ENCODE peak calls at places on chromosome 22, in ten cellular contexts. T is keratinocyte, B is AG09319, L is RWPE1, A is astrocyte of the cerebellum, S is progenitor cell of endocrine pancreas, O is choroid plexus epithelial cell, I is MCF 10A, W is HCT116, Z is neural progenitor cell. Y is an unnamed sample.

GRCh38 chr22:28349114-28349513 is 330.5 kb downstream of the TTC28 start:
- DNase-seq in B (no peak), W (no peak), L (no peak), I (no peak), S (no peak), O (no peak), Z (no peak), A (no peak), T (no peak), Y (no peak)

GRCh38 chr22:30919973-30920372 is 48.6 kb downstream of the MORC2 start:
- DNase-seq in O (no peak), Z (no peak), B (no peak), W (no peak), L (no peak), I (no peak), S (no peak), T (no peak), A (no peak), Y (no peak)

GRCh38 chr22:27242111-27242436 is 559.5 kb downstream of the MN1 start:
- DNase-seq in B (no peak), A (no peak), W (no peak), I (no peak), O (no peak), L (no peak), T (no peak), S (no peak), Z (no peak), Y (no peak)

GRCh38 chr22:49992921-49993648 is 19.5 kb downstream of the IL17REL start:
- DNase-seq in I (peak), L (no peak), W (no peak), O (peak), S (peak), T (no peak), B (no peak), Z (peak), A (no peak), Y (no peak)

GRCh38 chr22:47192651-47193437 is 430.4 kb downstream of the TBC1D22A start:
- DNase-seq in L (peak), O (no peak), S (no peak), T (no peak), A (no peak), B (no peak), W (peak), I (peak), Z (no peak), Y (no peak)

GRCh38 chr22:49064836-49065235 is 762.8 kb downstream of the BRD1 start:
- DNase-seq in W (no peak), B (no peak), L (no peak), O (no peak), Z (no peak), T (no peak), I (no peak), S (no peak), A (no peak), Y (no peak)

GRCh38 chr22:28817919-28818859 is 17.8 kb upstream of the XBP1 start:
- DNase-seq in S (no peak), L (no peak), A (no peak), Z (no peak), O (no peak), W (no peak), B (no peak), I (no peak), T (no peak), Y (no peak)

GRCh38 chr22:45997077-45997774 is 20.3 kb upstream of the WNT7B start:
- DNase-seq in T (no peak), W (no peak), L (peak), O (peak), I (peak), S (no peak), B (peak), A (peak), Z (peak), Y (no peak)

GRCh38 chr22:17773606-17774205 is 563 bp downstream of the BID start:
- DNase-seq in Z (peak), T (no peak), B (no peak), L (peak), I (peak), O (peak), A (no peak), S (peak), W (no peak), Y (no peak)

GRCh38 chr22:35611891-35612576 is 5.1 kb downstream of the MB start:
- DNase-seq in A (no peak), L (no peak), O (no peak), Z (no peak), S (no peak), W (no peak), T (no peak), B (no peak), I (no peak), Y (no peak)

GRCh38 chr22:48431536-48432315 is 1395.9 kb downstream of the BRD1 start:
- DNase-seq in L (no peak), Z (no peak), I (no peak), T (no peak), S (no peak), O (no peak), B (no peak), W (no peak), A (no peak), Y (no peak)

GRCh38 chr22:50665738-50666137 is 6.9 kb upstream of the SHANK3 start:
- DNase-seq in B (no peak), W (no peak), A (no peak), I (no peak), Z (no peak), S (no peak), O (no peak), T (no peak), L (no peak), Y (no peak)

GRCh38 chr22:49091917-49092545 is 735.6 kb downstream of the BRD1 start:
- DNase-seq in I (no peak), T (no peak), L (no peak), Z (no peak), B (no peak), O (no peak), A (no peak), W (no peak), S (no peak), Y (no peak)

GRCh38 chr22:32717337-32718240 is 83.9 kb upstream of the TIMP3 start:
- DNase-seq in A (no peak), S (no peak), L (peak), O (no peak), W (no peak), Z (no peak), T (peak), I (no peak), B (no peak), Y (no peak)

GRCh38 chr22:50486561-50487289 is at the start of gene MIOX:
- DNase-seq in T (no peak), W (no peak), Z (no peak), I (no peak), S (no peak), A (no peak), L (no peak), O (peak), B (no peak), Y (no peak)

GRCh38 chr22:36465232-36466021 is 16.0 kb downstream of the TXN2 start:
- DNase-seq in O (peak), I (peak), B (no peak), S (no peak), Z (no peak), A (peak), T (no peak), W (peak), L (peak), Y (no peak)

GRCh38 chr22:44979154-44979553 is 30.7 kb downstream of the PHF21B start:
- DNase-seq in Z (no peak), A (no peak), W (no peak), S (no peak), I (no peak), L (no peak), B (no peak), T (no peak), O (no peak), Y (no peak)

GRCh38 chr22:44973829-44974228 is 36.0 kb downstream of the PHF21B start:
- DNase-seq in B (no peak), W (no peak), Z (no peak), O (no peak), I (no peak), S (no peak), A (no peak), T (no peak), L (no peak), Y (no peak)

GRCh38 chr22:44971651-44972362 is 38.0 kb downstream of the PHF21B start:
- DNase-seq in B (no peak), Z (no peak), W (no peak), T (no peak), I (no peak), S (no peak), O (no peak), L (no peak), A (no peak), Y (no peak)

GRCh38 chr22:44972363-44973083 is 37.3 kb downstream of the PHF21B start:
- DNase-seq in A (no peak), O (no peak), I (no peak), B (no peak), S (no peak), Z (no peak), T (no peak), W (no peak), L (no peak), Y (no peak)

GRCh38 chr22:44975444-44976262 is 34.2 kb downstream of the PHF21B start:
- DNase-seq in O (peak), W (peak), T (peak), S (peak), L (peak), B (peak), I (peak), Z (peak), A (peak), Y (peak)
- TF ChIP-seq CTCF in O (peak), W (peak), T (peak), S (peak), L (peak), B (peak), I (peak), Z (peak), A (peak), Y (peak)

DNA sequence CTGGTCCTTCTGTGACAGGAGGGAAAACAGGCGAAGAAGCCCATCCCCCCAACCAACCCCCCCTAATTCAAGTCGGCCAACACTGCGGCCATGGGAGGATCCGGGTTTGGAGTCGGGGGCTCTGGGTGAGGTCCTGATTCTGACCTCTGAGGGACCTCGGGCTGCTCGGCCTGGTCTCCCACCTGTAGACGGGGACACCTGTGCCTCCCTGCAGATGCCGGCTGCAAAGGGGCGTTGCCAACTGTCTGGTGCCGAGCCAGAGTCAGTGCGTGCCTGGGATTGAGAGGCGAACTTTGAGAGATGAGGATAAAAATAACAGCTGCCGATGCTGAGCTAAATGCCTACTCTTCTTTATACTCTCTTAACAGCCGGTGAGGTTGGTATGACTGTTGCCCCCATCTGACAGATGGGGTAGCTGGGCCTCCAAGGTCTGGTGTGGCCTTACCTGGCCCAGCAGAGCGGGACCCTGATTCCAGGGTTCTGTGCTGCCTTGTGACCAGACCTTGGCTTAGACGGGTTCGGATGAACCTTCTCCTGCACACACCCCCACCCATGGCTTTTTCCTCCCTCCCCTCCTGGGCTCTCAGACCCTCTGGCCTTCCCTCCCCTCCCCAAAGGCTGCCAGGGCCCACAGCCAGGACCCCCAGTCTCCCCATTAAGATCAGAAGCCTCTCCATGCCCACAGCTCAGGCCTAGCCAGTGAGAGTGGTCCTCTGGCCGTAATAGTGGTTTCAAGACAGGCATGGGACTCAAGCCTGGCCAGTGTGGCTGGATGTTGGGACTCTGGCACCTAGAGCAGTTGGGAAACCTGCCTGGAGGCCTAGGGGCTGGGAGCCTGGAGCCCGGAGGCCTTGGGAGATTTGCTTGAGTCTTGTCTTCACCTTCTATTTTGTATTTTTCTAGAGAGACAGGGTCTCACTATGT is 41.7 kb downstream of the KCNJ4 start:
- DNase-seq in S (no peak), O (no peak), T (no peak), B (no peak), A (no peak), W (no peak), Z (no peak), L (no peak), I (no peak), Y (no peak)
- TF ChIP-seq CTCF in S (no peak), O (no peak), T (no peak), B (no peak), A (no peak), W (no peak), Z (no peak), L (peak), I (no peak), Y (no peak)

GRCh38 chr22:42296381-42296853 is 26.0 kb upstream of the TCF20 start:
- DNase-seq in Z (no peak), B (no peak), I (peak), S (no peak), T (no peak), L (no peak), A (no peak), O (no peak), W (no peak), Y (no peak)

GRCh38 chr22:42298746-42299145 is 28.3 kb upstream of the TCF20 start:
- DNase-seq in T (no peak), L (no peak), I (no peak), S (no peak), W (no peak), O (no peak), B (no peak), Z (no peak), A (no peak), Y (no peak)

GRCh38 chr22:42299586-42300285 is 29.3 kb upstream of the TCF20 start:
- DNase-seq in W (no peak), T (no peak), Z (peak), B (no peak), I (no peak), S (no peak), A (no peak), L (no peak), O (no peak), Y (peak)

GRCh38 chr22:42296883-42297282 is 26.4 kb upstream of the TCF20 start:
- DNase-seq in A (no peak), W (no peak), Z (no peak), O (no peak), I (no peak), T (no peak), S (no peak), B (no peak), L (no peak), Y (no peak)

DNA sequence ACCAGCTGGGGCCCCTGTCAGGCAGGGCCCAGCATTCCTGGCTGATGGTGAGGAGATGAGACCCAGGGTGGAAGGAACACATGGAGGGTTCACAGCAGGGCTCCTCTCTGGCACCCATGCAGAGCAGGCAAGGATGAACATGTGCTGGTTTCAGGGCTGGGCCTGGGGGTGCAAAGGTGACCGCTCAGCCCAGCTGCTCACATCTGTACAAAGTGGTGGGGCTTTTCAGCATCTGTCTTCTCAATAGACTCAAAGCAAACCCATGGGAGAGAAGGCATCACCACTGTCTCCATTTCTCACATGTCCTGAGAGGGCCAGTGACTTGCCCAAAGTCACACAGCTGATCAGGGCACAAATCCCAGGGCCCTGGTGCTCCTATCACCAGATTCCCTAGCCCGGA is 27.3 kb upstream of the TCF20 start:
- DNase-seq in I (no peak), T (no peak), O (peak), L (no peak), W (no peak), B (no peak), A (no peak), S (no peak), Z (no peak), Y (no peak)
- TF ChIP-seq CTCF in I (no peak), T (no peak), O (no peak), L (no peak), W (no peak), B (no peak), A (no peak), S (no peak), Z (no peak), Y (no peak)

DNA sequence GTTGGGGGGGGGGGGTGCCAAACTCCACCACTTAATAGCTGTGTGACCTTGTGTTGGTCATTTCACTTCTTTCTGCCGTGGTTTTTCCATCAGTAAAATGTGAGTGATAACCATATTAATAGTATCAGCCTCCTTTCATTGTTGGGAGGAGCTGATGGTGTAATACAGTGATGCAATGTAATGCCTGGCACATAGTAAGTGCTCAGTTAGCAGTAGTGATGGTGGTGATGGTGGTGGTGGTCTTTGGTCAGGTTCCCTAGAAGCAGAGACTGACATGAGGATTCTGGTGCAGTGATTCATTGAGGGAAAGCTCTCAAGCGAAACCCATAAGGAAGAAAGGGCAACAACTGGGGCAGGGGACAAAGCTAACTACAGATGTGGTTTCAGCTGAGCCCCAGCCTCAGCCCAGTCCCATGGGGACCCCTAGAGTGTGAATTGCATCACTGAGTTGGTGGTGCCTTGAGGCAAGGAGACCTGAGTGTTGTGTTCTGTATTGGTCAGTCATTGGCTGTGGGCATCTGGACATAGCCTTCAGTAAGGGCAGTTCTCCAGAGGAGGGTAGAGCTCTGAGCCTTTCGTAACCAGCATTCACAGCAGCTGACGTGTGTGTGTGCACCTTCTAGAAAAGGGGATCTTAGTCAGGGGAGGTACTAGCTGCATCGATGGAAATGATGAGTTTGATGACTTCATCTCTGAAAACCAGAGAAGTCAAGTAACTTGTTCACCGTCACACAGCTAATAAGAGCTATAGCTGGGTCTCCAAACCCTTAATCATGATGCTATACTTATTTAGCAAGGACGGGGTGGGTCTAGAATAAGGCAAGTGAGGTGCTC is 93.6 kb upstream of the CRYBB3 start:
- DNase-seq in S (no peak), A (no peak), Z (no peak), I (no peak), O (no peak), T (no peak), L (no peak), W (no peak), B (no peak), Y (no peak)
- TF ChIP-seq CTCF in S (no peak), A (no peak), Z (no peak), I (no peak), O (no peak), T (no peak), L (no peak), W (no peak), B (no peak), Y (no peak)

GRCh38 chr22:24106385-24107381 is 74.6 kb upstream of the SUSD2 start:
- DNase-seq in Z (peak), A (no peak), O (peak), L (no peak), S (no peak), T (no peak), W (no peak), B (peak), I (no peak), Y (no peak)
- TF ChIP-seq CTCF in Z (peak), A (peak), O (peak), L (no peak), S (no peak), T (no peak), W (peak), B (peak), I (peak), Y (no peak)

GRCh38 chr22:39927544-39927943 is 26.7 kb downstream of the GRAP2 start:
- DNase-seq in B (no peak), L (no peak), T (no peak), W (no peak), A (no peak), I (no peak), S (no peak), O (no peak), Z (no peak), Y (no peak)
- TF ChIP-seq CTCF in B (no peak), L (no peak), T (no peak), W (peak), A (peak), I (no peak), S (peak), O (peak), Z (peak), Y (no peak)

GRCh38 chr22:22697377-22698120 is 53.1 kb downstream of the GGTLC2 start:
- DNase-seq in T (no peak), L (no peak), A (no peak), S (no peak), B (no peak), Z (no peak), W (no peak), I (no peak), O (no peak), Y (no peak)
- TF ChIP-seq CTCF in T (no peak), L (no peak), A (no peak), S (no peak), B (no peak), Z (no peak), W (no peak), I (no peak), O (no peak), Y (no peak)

GRCh38 chr22:23695748-23696325 is 5.0 kb downstream of the RGL4 start:
- DNase-seq in T (no peak), W (no peak), S (no peak), A (no peak), B (no peak), Z (no peak), O (no peak), L (no peak), I (no peak), Y (no peak)
- TF ChIP-seq CTCF in T (no peak), W (no peak), S (no peak), A (no peak), B (no peak), Z (no peak), O (no peak), L (no peak), I (no peak), Y (no peak)

GRCh38 chr22:40361100-40361499 is 9.3 kb upstream of the SGSM3 start:
- DNase-seq in B (no peak), Z (no peak), I (no peak), W (no peak), A (no peak), O (no peak), L (no peak), T (no peak), S (no peak), Y (no peak)

GRCh38 chr22:40363059-40363458 is 7.3 kb upstream of the SGSM3 start:
- DNase-seq in Z (no peak), L (no peak), I (no peak), T (no peak), B (no peak), W (no peak), A (no peak), O (peak), S (no peak), Y (no peak)

GRCh38 chr22:40367342-40367741 is 3.1 kb upstream of the SGSM3 start:
- DNase-seq in A (no peak), L (no peak), T (no peak), B (no peak), S (no peak), Z (no peak), I (no peak), O (no peak), W (no peak), Y (no peak)

GRCh38 chr22:40368016-40368415 is 2.4 kb upstream of the SGSM3 start:
- DNase-seq in A (no peak), O (no peak), I (no peak), B (no peak), Z (no peak), S (no peak), L (no peak), T (no peak), W (no peak), Y (no peak)

GRCh38 chr22:40364431-40364830 is 6.0 kb upstream of the SGSM3 start:
- DNase-seq in S (no peak), Z (no peak), T (no peak), L (no peak), A (no peak), W (no peak), O (no peak), I (no peak), B (no peak), Y (no peak)
- TF ChIP-seq CTCF in S (no peak), Z (no peak), T (no peak), L (no peak), A (no peak), W (no peak), O (no peak), I (no peak), B (no peak), Y (no peak)